ENCODE peak calls at places on chromosomes 6 and 20, in six cellular contexts. R is H7, N is lower lobe of right lung, W is neural progenitor cell, G is astrocyte of the cerebellum, O is epithelial cell of esophagus. J is an unnamed sample.

GRCh38 chr6:79570129-79570801 is 33.0 kb upstream of the LCA5 start:
- DNase-seq in W (no peak), N (no peak), R (peak; percentile 56), G (peak; percentile 13), O (peak; percentile 80), J (no peak)

GRCh38 chr6:422423-423061 is 31.0 kb downstream of the IRF4 start:
- DNase-seq in N (no peak), O (peak; percentile 94), G (peak; percentile 84), W (no peak), R (no peak), J (no peak)

GRCh38 chr6:136541395-136541794 is 8.8 kb downstream of the MAP7 start:
- DNase-seq in W (no peak), O (no peak), R (no peak), N (no peak), G (no peak), J (no peak)

GRCh38 chr6:53041356-53041755 is 23.8 kb upstream of the FBXO9 start:
- DNase-seq in N (no peak), G (no peak), W (no peak), O (no peak), R (no peak), J (no peak)

GRCh38 chr6:10529231-10529801 is 8.2 kb downstream of the GCNT2 start:
- DNase-seq in R (no peak), N (peak; percentile 53), G (no peak), O (no peak), W (no peak), J (no peak)

GRCh38 chr6:130098317-130098716 is 79.9 kb downstream of the L3MBTL3 start:
- DNase-seq in G (no peak), N (no peak), W (no peak), R (no peak), O (no peak), J (no peak)

GRCh38 chr6:12348530-12349511 is 58.7 kb downstream of the EDN1 start:
- DNase-seq in W (no peak), G (peak; percentile 59), O (peak; percentile 88), N (peak; percentile 60), R (no peak), J (no peak)

GRCh38 chr6:81769834-81770233 is 17.4 kb upstream of the TENT5A start:
- DNase-seq in R (no peak), W (peak; percentile 27), G (no peak), O (peak; percentile 88), N (no peak), J (no peak)

GRCh38 chr6:16270178-16270794 is 31.9 kb downstream of the GMPR start:
- DNase-seq in W (no peak), O (no peak), N (no peak), G (no peak), R (no peak), J (no peak)

GRCh38 chr20:56440346-56441007 is 27.9 kb upstream of the RTF2 start:
- DNase-seq in W (no peak), G (peak; percentile 19), N (no peak), R (no peak), O (no peak), J (peak; percentile 73)

GRCh38 chr6:40586800-40587201 is 363 bp downstream of the LRFN2 start:
- DNase-seq in R (peak; percentile 56), W (peak; percentile 10), G (no peak), O (no peak), N (no peak), J (no peak)

DNA sequence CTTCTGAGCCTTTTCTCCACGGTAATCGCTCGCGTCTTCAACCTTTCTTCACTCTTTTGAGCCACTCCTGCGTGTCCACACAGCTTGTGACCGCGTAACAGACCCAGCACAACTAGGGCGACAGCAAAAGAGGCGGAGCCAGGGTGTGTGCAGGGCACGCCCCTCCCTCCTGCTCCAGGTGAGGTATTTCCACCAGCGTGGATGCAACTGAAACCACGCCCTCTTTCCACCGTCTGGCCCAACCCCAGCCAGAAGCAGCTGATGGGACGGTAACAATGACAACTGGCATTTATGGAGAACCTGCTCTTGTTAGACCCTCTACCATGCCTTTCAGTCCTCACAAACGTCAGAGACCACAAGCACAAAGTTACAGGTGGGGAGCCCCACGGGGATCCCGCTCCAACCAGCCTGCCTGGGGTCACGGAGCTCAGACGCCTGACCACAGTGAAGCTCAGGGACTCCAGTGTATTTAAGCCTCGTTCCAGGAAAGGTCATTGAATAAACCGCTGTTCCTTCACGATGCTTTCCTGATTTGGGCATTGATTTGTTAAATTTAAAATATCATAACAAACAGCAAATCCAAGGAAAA is 2.0 kb downstream of the PXDC1 start:
- DNase-seq in R (no peak), N (peak; percentile 78), W (no peak), G (no peak), O (peak; percentile 66), J (no peak)
- H3K4me3 ChIP-seq in R (no peak overlapping the region), N (peak overlapping the region; percentile 78), W (no peak overlapping the region), G (peak overlapping the region; percentile 82), O (peak overlapping the region; percentile 61), J (no peak overlapping the region)

GRCh38 chr20:45303586-45304463 is 2.8 kb upstream of the RBPJL start:
- DNase-seq in R (no peak), N (no peak), O (no peak), G (no peak), W (no peak), J (no peak)
- H3K4me3 ChIP-seq in R (no peak overlapping the region), N (no peak overlapping the region), O (no peak overlapping the region), G (no peak overlapping the region), W (no peak overlapping the region), J (no peak overlapping the region)

GRCh38 chr20:46406200-46406985 is at the start of gene ELMO2:
- DNase-seq in R (peak; percentile 97), W (peak; percentile 99), N (peak; percentile 99), G (peak; percentile 94), O (peak; percentile 98), J (peak; percentile 94)

GRCh38 chr20:46408281-46408731 is 1.9 kb upstream of the ELMO2 start:
- DNase-seq in N (no peak), O (peak; percentile 67), R (no peak), G (no peak), W (no peak), J (no peak)

GRCh38 chr20:46411637-46412036 is 5.2 kb upstream of the ELMO2 start:
- DNase-seq in N (no peak), R (no peak), O (no peak), G (no peak), W (no peak), J (no peak)

GRCh38 chr20:46407671-46407996 is 1.2 kb upstream of the ELMO2 start:
- DNase-seq in O (no peak), N (no peak), G (no peak), R (no peak), W (no peak), J (no peak)

DNA sequence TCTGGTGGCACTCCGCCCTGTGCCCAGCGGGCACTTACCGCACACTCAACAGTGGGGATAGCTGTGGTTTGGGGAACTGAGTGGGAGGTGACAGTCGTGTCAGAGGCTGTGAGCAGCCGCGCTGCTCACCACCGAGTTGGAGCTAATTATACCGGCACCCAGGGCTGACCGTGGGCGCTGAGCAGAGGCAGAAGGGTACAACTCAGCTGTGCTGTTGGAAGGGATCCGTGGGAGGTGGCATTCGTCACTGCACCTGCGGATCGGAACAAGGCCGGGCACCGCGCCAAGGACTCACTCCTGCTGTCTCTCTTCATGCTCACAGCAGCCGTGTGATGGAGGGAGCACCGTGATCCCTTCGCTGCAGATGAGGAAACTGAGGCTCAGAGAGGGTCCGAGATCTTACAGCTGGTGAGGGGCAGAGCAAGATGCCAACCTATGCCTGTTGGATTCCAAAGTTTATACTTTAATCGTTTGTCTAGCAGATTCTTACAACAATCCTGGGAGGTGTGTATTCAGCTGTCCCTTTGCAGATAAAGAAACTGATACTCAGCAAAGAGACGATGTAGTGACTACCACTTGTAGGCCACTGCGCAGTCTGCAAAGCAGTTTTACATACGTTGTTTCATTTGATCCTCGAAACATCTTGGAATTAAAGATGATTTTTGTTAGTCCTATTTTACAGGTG is 713 bp upstream of the ELMO2 start:
- DNase-seq in G (no peak), N (peak; percentile 82), R (no peak), O (peak; percentile 76), W (peak; percentile 42), J (no peak)
- H3K4me3 ChIP-seq in G (peak overlapping the region; percentile 79), N (peak overlapping the region; percentile 90), R (peak overlapping the region; percentile 59), O (peak overlapping the region; percentile 64), W (peak overlapping the region; percentile 79), J (peak overlapping the region; percentile 75)

GRCh38 chr6:44078795-44079671 is 48.2 kb downstream of the MRPL14 start:
- DNase-seq in W (peak; percentile 81), O (peak; percentile 78), R (peak; percentile 90), N (no peak), G (peak; percentile 49), J (peak; percentile 71)
- H3K4me3 ChIP-seq in W (no peak overlapping the region), O (no peak overlapping the region), R (no peak overlapping the region), N (no peak overlapping the region), G (no peak overlapping the region), J (no peak overlapping the region)

J was measured in Jurkat, Clone E6-1.